ENCODE peak calls at places on chromosomes 16 and 17, in seven cellular contexts. K, W, Y, C, I, Q and M are unnamed samples.
A peak's percentile ranks its signal among the peaks of the same experiment; 100 is the strongest.

GRCh38 chr16:2158262-2158638 is 2.7 kb downstream of the TRAF7 start:
- DNase-seq in K (no peak), W (no peak), Y (no peak), C (no peak), I (no peak), Q (no peak), M (no peak)

GRCh38 chr16:70302745-70303144 is 3.8 kb downstream of the DDX19B start:
- DNase-seq in K (no peak), W (no peak), Y (no peak), C (no peak), I (no peak), Q (no peak), M (no peak)

GRCh38 chr17:74332017-74332650 is 6.1 kb downstream of the KIF19 start:
- DNase-seq in K (no peak), W (no peak), Y (no peak), C (no peak), I (no peak), Q (no peak), M (no peak)

GRCh38 chr16:84505249-84506156 is 1.0 kb upstream of the MEAK7 start:
- DNase-seq in K (no peak), W (no peak), Y (no peak), C (no peak), I (no peak), Q (no peak), M (no peak)

GRCh38 chr17:77542551-77543490 is 402.1 kb downstream of the SEC14L1 start:
- DNase-seq in K (peak; percentile 73), W (peak; percentile 93), Y (peak; percentile 81), C (peak; percentile 86), I (peak; percentile 81), Q (peak; percentile 81), M (peak; percentile 69)

GRCh38 chr17:10292057-10292931 is 80.5 kb downstream of the MYH13 start:
- DNase-seq in K (peak; percentile 66), W (peak; percentile 80), Y (no peak), C (no peak), I (peak; percentile 38), Q (peak; percentile 46), M (no peak)

GRCh38 chr16:86800914-86801313 is 222.6 kb downstream of the FOXL1 start:
- DNase-seq in K (no peak), W (no peak), Y (no peak), C (no peak), I (no peak), Q (no peak), M (no peak)

GRCh38 chr16:79895917-79896203 is 295.3 kb upstream of the MAF start:
- DNase-seq in K (no peak), W (no peak), Y (no peak), C (no peak), I (no peak), Q (no peak), M (no peak)

GRCh38 chr17:72644481-72644880 is 448.0 kb downstream of the SLC39A11 start:
- DNase-seq in K (no peak), W (no peak), Y (no peak), C (no peak), I (no peak), Q (no peak), M (no peak)

GRCh38 chr17:48002920-48003685 is 32.2 kb downstream of the CDK5RAP3 start:
- DNase-seq in K (no peak), W (no peak), Y (no peak), C (no peak), I (no peak), Q (no peak), M (no peak)

GRCh38 chr17:44213403-44214229 is 5.9 kb downstream of the UBTF start:
- DNase-seq in K (no peak), W (no peak), Y (no peak), C (no peak), I (no peak), Q (no peak), M (no peak)

GRCh38 chr17:17855976-17856375 is 19.2 kb upstream of the SREBF1 start:
- DNase-seq in K (no peak), W (no peak), Y (no peak), C (no peak), I (no peak), Q (no peak), M (no peak)

GRCh38 chr16:84618428-84619102 is 687 bp upstream of the COTL1 start:
- DNase-seq in K (peak; percentile 42), W (no peak), Y (no peak), C (no peak), I (peak; percentile 97), Q (no peak), M (no peak)

GRCh38 chr17:81492202-81492601 is 20.4 kb downstream of the ACTG1 start:
- DNase-seq in K (no peak), W (no peak), Y (no peak), C (no peak), I (no peak), Q (no peak), M (no peak)

GRCh38 chr16:67249178-67249759 is 490 bp downstream of the SLC9A5 start:
- DNase-seq in K (peak; percentile 4), W (peak; percentile 66), Y (no peak), C (no peak), I (peak; percentile 34), Q (no peak), M (no peak)

GRCh38 chr16:17320009-17320408 is 150.8 kb downstream of the XYLT1 start:
- DNase-seq in K (no peak), W (no peak), Y (no peak), C (no peak), I (no peak), Q (no peak), M (no peak)

GRCh38 chr16:87076950-87077749 is 240.0 kb downstream of the C16orf95 start:
- DNase-seq in K (no peak), W (peak; percentile 59), Y (peak; percentile 9), C (peak; percentile 73), I (peak; percentile 57), Q (peak; percentile 48), M (peak; percentile 47)

DNA sequence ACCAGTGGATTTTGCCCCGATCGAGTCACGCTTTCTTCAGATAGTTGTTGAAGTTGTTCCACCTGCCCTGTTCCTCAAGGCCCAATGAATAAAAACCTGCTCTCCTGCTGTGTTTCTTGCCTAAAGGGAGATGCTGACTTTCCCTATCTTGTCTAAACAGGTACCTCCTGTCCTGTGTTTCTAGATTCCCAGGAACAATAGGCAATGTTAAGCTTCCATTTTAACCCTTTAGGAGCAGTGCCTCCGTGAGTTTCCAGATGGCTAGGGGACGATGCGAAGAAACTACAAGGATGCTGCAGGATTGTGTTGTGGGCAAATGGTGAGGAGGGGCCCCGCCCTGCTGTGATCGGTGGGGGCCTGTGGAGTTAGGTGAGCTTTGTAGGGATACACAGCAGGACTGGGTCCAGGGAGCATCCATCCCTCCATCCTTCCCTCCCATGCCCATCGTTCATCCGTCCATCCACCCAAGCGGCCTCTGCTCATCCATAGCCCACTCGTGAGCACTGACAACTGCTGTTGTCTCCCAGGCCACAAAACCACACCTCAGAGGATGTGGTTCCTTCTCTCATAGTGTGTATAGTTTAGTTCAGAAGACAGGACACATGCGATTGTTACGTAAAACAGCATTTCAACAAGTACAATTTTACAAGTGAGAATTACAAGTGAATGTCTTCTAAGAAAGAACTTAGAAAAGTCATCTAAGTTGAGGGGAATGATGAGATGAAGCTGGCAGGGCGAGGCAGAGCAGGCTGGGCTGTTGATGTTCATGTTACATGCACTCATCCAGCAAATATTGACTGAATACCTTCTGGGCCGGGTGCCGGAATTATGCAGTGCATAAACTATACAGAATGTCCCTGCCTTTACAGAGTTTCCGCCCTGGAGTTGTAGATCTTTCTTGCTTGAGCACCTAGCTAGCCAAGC is 5.2 kb downstream of the ARSG start:
- DNase-seq in K (no peak), W (no peak), Y (no peak), C (peak; percentile 76), I (no peak), Q (no peak), M (peak; percentile 42)
- H3K4me3 ChIP-seq in K (no peak overlapping the region), W (no peak overlapping the region), Y (no peak overlapping the region), C (no peak overlapping the region), I (no peak overlapping the region), Q (no peak overlapping the region), M (peak overlapping the region; percentile 67)

DNA sequence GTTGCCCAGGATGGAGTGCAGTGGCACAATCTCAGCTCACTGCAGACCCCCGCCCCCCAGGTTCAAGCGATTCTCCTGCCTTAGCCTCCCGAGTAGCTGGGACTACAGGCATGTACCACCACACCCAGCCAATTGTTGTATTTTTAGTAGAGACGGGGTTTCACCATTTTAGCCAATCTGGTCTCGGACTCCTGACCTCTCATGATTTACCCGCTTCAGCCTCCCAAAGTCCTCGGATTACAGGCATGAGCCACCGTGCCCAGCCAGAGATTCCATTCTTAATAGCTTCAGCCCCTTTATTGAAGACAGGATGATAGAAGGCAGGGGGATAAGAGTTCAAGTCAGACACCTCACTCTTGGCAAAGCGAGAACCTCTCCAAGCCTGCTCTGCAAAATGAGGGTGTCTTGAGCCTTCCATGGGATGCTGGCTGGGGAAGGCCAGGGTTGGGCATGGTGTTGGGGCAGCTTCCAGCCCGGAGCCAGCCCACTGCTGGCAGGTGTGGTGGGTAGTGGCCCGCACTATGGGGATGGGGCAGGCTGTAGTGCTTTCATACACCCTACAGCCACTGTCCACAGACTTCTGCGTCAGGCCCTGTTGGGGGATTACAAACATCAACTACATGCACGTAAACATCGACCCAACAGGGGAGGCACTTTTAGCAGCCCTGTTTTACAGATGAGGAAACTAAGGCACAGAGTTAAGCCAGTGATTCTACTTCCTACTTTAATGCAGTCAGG is 3.5 kb downstream of the CARHSP1 start:
- DNase-seq in K (no peak), W (no peak), Y (no peak), C (no peak), I (no peak), Q (no peak), M (no peak)
- H3K4me1 ChIP-seq in K (peaks cover 6% of the 10 kb centered on the region), W (peaks cover 56% of the 10 kb centered on the region), Y (no peaks in the 10 kb centered on the region), C (peaks cover 51% of the 10 kb centered on the region), I (peaks cover 58% of the 10 kb centered on the region), Q (peaks cover 91% of the 10 kb centered on the region), M (peaks cover 36% of the 10 kb centered on the region)

DNA sequence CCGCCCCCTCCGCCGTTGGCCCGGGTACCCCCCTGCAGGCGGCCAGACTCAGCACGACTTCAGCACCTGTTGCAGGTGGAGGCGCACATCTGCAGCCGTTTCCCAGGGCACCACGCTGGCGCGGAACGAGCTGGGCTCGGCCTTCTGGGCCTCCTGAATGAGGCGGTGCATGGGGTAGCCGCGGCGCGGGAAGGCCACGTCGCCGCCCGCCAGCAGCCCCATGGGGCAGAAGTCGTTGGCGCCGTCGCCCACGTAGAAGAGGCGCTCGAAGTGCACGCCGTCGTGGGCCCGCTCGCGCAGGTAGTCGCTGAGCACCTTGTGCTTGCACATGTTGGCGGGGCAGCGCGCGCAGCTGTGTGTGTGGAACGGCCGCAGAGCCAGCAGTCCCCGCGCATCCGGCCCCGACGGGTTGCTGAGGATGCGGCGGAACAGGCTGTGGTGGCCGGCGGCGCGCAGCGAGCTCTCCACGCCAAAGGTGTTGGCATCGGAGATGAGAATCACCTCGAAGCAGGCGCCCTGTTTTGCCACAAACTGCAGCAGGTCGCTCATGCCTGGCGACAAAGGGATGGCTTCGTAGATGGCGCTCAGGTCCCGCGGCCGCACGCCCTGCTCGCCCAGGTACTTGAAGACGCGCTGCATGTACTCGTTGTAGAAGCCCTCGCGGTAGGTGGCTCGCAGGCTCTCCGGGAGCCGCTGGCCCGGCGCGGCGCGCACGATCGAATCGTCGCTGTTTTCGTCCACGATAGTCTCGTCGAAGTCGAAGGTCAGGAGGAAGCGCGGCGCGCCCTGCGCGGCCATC is 6.2 kb downstream of the PHOSPHO1 start:
- DNase-seq in K (peak; percentile 30), W (no peak), Y (peak; percentile 9), C (peak; percentile 38), I (peak; percentile 23), Q (no peak), M (peak; percentile 56)
- H3K4me3 ChIP-seq in K (peak overlapping the region; percentile 39), W (peak overlapping the region; percentile 22), Y (peak overlapping the region; percentile 64), C (no peak overlapping the region), I (peak overlapping the region; percentile 11), Q (peak overlapping the region; percentile 58), M (peak overlapping the region; percentile 48)

DNA sequence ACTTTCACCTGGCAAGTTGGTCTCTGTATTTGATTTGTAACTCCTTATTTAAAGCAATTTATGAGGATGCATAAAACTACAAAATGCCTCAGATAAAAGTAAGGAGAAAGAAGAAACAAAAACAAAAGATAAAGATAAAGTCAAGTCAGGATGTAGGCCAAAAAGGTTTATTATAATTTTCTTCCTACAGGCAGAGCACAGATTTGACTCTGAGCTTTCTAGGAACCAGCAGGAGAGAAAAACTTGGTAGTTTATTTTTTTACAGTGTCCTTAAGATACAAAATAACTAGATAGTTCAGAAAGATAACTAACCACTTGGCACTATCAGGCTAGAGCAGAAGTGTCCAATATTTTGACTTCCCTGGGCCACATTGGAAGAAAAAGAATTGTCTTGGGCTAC is 16.7 kb downstream of the PAFAH1B1 start:
- DNase-seq in K (no peak), W (no peak), Y (no peak), C (no peak), I (no peak), Q (no peak), M (no peak)
- H3K4me1 ChIP-seq in K (peaks cover 45% of the 10 kb centered on the region), W (peaks cover 85% of the 10 kb centered on the region), Y (no peaks in the 10 kb centered on the region), C (peaks cover 9% of the 10 kb centered on the region), I (peaks cover 12% of the 10 kb centered on the region), Q (peaks cover 93% of the 10 kb centered on the region), M (peaks cover 62% of the 10 kb centered on the region)